ENCODE peak calls at places on chromosomes 4 and X, in six cellular contexts. W is stimulated activated CD4-positive, alpha-beta T cell treated with anti-CD3 and anti-CD28 coated beads, TNF-alpha, amount 100 ng/mL, for 1 hour; S is suprapubic skin; Q is nucleus accumbens; U is T-helper 17 cell; F is activated CD4-positive, CD25-positive, alpha-beta regulatory T cell treated with anti-CD3 and anti-CD28 coated beads, Interleukin-2, amount 50 U/mL, for 72 hours. D is an unnamed sample.

GRCh38 chr4:62901101-62901500 is 1508.1 kb downstream of the TECRL start:
- DNase-seq in S (no peak), W (no peak), F (no peak), U (no peak), Q (no peak), D (no peak)

GRCh38 chr4:55409468-55410171 is 13.9 kb downstream of the TMEM165 start:
- DNase-seq in F (no peak), S (no peak), U (no peak), Q (peak; percentile 9), W (no peak), D (no peak)

GRCh38 chr4:3465698-3466671 is 2.9 kb downstream of the DOK7 start:
- DNase-seq in F (no peak), Q (no peak), U (no peak), W (no peak), S (no peak), D (peak; percentile 74)

GRCh38 chr4:170990989-170991589 is 822.1 kb upstream of the GALNTL6 start:
- DNase-seq in F (no peak), S (no peak), U (no peak), W (no peak), Q (no peak), D (no peak)

GRCh38 chrX:16185725-16186136 is 18.4 kb downstream of the MAGEB17 start:
- DNase-seq in U (no peak), W (no peak), S (no peak), F (no peak), Q (no peak), D (no peak)

GRCh38 chr4:55393461-55394320 is 2.1 kb upstream of the TMEM165 start:
- DNase-seq in U (no peak), S (no peak), W (no peak), Q (peak; percentile 42), F (no peak), D (no peak)

GRCh38 chr4:124937993-124938392 is 225.5 kb upstream of the ANKRD50 start:
- DNase-seq in U (no peak), S (no peak), F (no peak), Q (no peak), W (no peak), D (peak; percentile 74)

GRCh38 chrX:68163446-68163845 is 269.8 kb downstream of the OPHN1 start:
- DNase-seq in Q (no peak), S (no peak), U (no peak), W (no peak), F (no peak), D (no peak)

GRCh38 chr4:145580906-145581305 is 38.3 kb upstream of the MMAA start:
- DNase-seq in Q (no peak), U (no peak), S (no peak), W (no peak), F (no peak), D (no peak)

GRCh38 chrX:25206761-25207160 is 191.0 kb upstream of the ARX start:
- DNase-seq in U (no peak), F (no peak), S (no peak), Q (no peak), W (no peak), D (no peak)

GRCh38 chr4:37561196-37561802 is 124.9 kb downstream of the RELL1 start:
- DNase-seq in W (no peak), U (no peak), Q (no peak), F (no peak), S (no peak), D (no peak)

GRCh38 chr4:181235361-181235760 is 1007.8 kb upstream of the TENM3 start:
- DNase-seq in Q (no peak), F (no peak), U (no peak), S (no peak), W (no peak), D (no peak)

GRCh38 chr4:7398104-7398423 is 36.7 kb downstream of the PSAPL1 start:
- DNase-seq in S (peak; percentile 52), W (no peak), Q (peak; percentile 39), F (no peak), U (no peak), D (no peak)

GRCh38 chr4:174604198-174604597 is 81.9 kb upstream of the HPGD start:
- DNase-seq in U (no peak), F (no peak), Q (no peak), S (no peak), W (no peak), D (no peak)

GRCh38 chr4:102036619-102037376 is 246.3 kb downstream of the BANK1 start:
- DNase-seq in W (no peak), F (no peak), S (no peak), U (no peak), Q (no peak), D (no peak)

GRCh38 chr4:142614621-142615323 is 231.3 kb downstream of the INPP4B start:
- DNase-seq in Q (no peak), W (no peak), U (no peak), S (no peak), F (no peak), D (no peak)

GRCh38 chr4:87026795-87027495 is 92.1 kb downstream of the AFF1 start:
- DNase-seq in W (no peak), F (no peak), U (no peak), S (no peak), Q (no peak), D (no peak)

GRCh38 chr4:100738388-100739165 is 220.8 kb upstream of the EMCN start:
- DNase-seq in W (no peak), U (no peak), S (no peak), Q (no peak), F (no peak), D (no peak)

GRCh38 chrX:149462849-149463248 is 42.3 kb downstream of the IDS start:
- DNase-seq in S (no peak), Q (no peak), F (no peak), U (no peak), W (no peak), D (no peak)

GRCh38 chr4:113773014-113773413 is 11.5 kb upstream of the CAMK2D start:
- DNase-seq in F (no peak), U (no peak), W (no peak), Q (no peak), S (no peak), D (no peak)

GRCh38 chr4:48268956-48269860 is at the start of gene TEC:
- DNase-seq in W (no peak), U (peak; percentile 19), F (peak; percentile 59), S (peak; percentile 85), Q (peak; percentile 11), D (peak; percentile 70)

GRCh38 chr4:40264995-40265909 is 68.4 kb downstream of the RHOH start:
- DNase-seq in S (no peak), U (no peak), Q (no peak), W (no peak), F (no peak), D (no peak)

GRCh38 chr4:23697722-23698121 is 192.1 kb downstream of the PPARGC1A start:
- DNase-seq in S (no peak), U (no peak), F (no peak), W (no peak), Q (no peak), D (no peak)

GRCh38 chr4:38605794-38606586 is 58.0 kb upstream of the KLF3 start:
- DNase-seq in S (no peak), W (no peak), Q (no peak), U (no peak), F (no peak), D (peak; percentile 60)

GRCh38 chr4:17688011-17688441 is 73.6 kb downstream of the MED28 start:
- DNase-seq in Q (no peak), S (no peak), W (no peak), U (no peak), F (no peak), D (no peak)

GRCh38 chr4:186851291-186852077 is 127.8 kb upstream of the FAT1 start:
- DNase-seq in W (no peak), Q (no peak), S (no peak), F (no peak), U (no peak), D (no peak)

GRCh38 chr4:2071912-2072867 is 13.1 kb downstream of the NAT8L start:
- DNase-seq in U (no peak), S (peak; percentile 74), W (no peak), F (peak; percentile 23), Q (peak; percentile 62), D (no peak)

GRCh38 chr4:21976166-21976565 is 27.6 kb upstream of the KCNIP4 start:
- DNase-seq in U (no peak), S (no peak), F (no peak), Q (no peak), W (no peak), D (no peak)

GRCh38 chr4:73892966-73893365 is 23.8 kb downstream of the CXCL1 start:
- DNase-seq in U (no peak), S (no peak), F (no peak), W (no peak), Q (no peak), D (no peak)

GRCh38 chr4:107255114-107255513 is 219.0 kb upstream of the DKK2 start:
- DNase-seq in F (no peak), U (no peak), S (no peak), W (no peak), Q (no peak), D (no peak)

GRCh38 chr4:71062436-71062835 is 69.0 kb downstream of the DCK start:
- DNase-seq in F (no peak), W (no peak), U (no peak), Q (no peak), S (no peak), D (no peak)

GRCh38 chrX:46791927-46792825 is 33.3 kb upstream of the SLC9A7 start:
- DNase-seq in S (no peak), U (no peak), Q (no peak), F (no peak), W (no peak), D (peak; percentile 42)

GRCh38 chrX:119325456-119325855 is 73.7 kb upstream of the SLC25A43 start:
- DNase-seq in F (no peak), W (no peak), U (no peak), Q (no peak), S (no peak), D (no peak)

GRCh38 chrX:39676434-39676833 is 421.3 kb downstream of the BCOR start:
- DNase-seq in U (no peak), Q (no peak), S (no peak), F (no peak), W (no peak), D (no peak)

GRCh38 chrX:124030520-124030919 is 69.0 kb downstream of the STAG2 start:
- DNase-seq in F (no peak), W (no peak), U (no peak), S (no peak), Q (no peak), D (no peak)

D was measured in upper lobe of left lung.